ENCODE peak calls at places on chromosomes 13 and 19, in six cellular contexts. P, R, S, O, T and Z are unnamed samples.

GRCh38 chr13:41561179-41561578 is 103.8 kb downstream of the RGCC start:
- DNase-seq in P (no peak), R (no peak), S (no peak), O (peak), T (no peak), Z (no peak)

GRCh38 chr13:57725480-57725879 is 93.9 kb downstream of the PCDH17 start:
- DNase-seq in P (no peak), R (no peak), S (no peak), O (no peak), T (no peak), Z (no peak)

GRCh38 chr19:49338691-49339363 is 3.6 kb downstream of the CD37 start:
- DNase-seq in P (no peak), R (no peak), S (peak), O (peak), T (peak), Z (no peak)

GRCh38 chr19:10295305-10295846 is 5.6 kb downstream of the ICAM5 start:
- DNase-seq in P (no peak), R (no peak), S (no peak), O (no peak), T (peak), Z (no peak)

GRCh38 chr19:12092065-12092867 is 27.7 kb downstream of the ZNF844 start:
- DNase-seq in P (no peak), R (peak), S (peak), O (peak), T (peak), Z (peak)

GRCh38 chr13:110306340-110306959 is 507 bp downstream of the COL4A1 start:
- DNase-seq in P (no peak), R (no peak), S (peak), O (peak), T (peak), Z (no peak)

GRCh38 chr13:99987180-99988047 is 5.8 kb downstream of the ZIC2 start:
- DNase-seq in P (no peak), R (no peak), S (no peak), O (no peak), T (no peak), Z (no peak)

GRCh38 chr19:56367829-56368711 is 25.3 kb downstream of the ZNF582 start:
- DNase-seq in P (no peak), R (no peak), S (peak), O (peak), T (peak), Z (peak)

GRCh38 chr13:50072676-50073075 is 57.4 kb downstream of the KCNRG start:
- DNase-seq in P (no peak), R (no peak), S (peak), O (no peak), T (no peak), Z (no peak)